ENCODE peak calls at places on chromosomes 4 and X, in four cellular contexts. One of them, this sample, is unnamed. For H3K27me3, the result is how much of the 10 kb centered on the place peaks cover.

GRCh38 chr4:97366661-97367060 is 776.6 kb downstream of the STPG2 start:
- DNase-seq in transverse colon: no peak
- DNase-seq in fibroblast of lung: peak
- DNase-seq in Panc1: no peak
- DNase-seq in this sample: no peak

GRCh38 chr4:14916554-14917304 is 85.6 kb upstream of the CPEB2 start:
- DNase-seq in Panc1: peak
- DNase-seq in transverse colon: no peak
- DNase-seq in fibroblast of lung: peak
- DNase-seq in this sample: peak

GRCh38 chr4:123170843-123171242 is 225.8 kb upstream of the SPRY1 start:
- DNase-seq in Panc1: no peak
- DNase-seq in transverse colon: no peak
- DNase-seq in fibroblast of lung: peak
- DNase-seq in this sample: no peak

GRCh38 chr4:40316782-40317635 is 18.1 kb upstream of the CHRNA9 start:
- DNase-seq in fibroblast of lung: peak
- DNase-seq in transverse colon: peak
- DNase-seq in Panc1: peak
- DNase-seq in this sample: peak

GRCh38 chrX:45771560-45772340 is 571.1 kb upstream of the DIPK2B start:
- DNase-seq in fibroblast of lung: peak
- DNase-seq in Panc1: no peak
- DNase-seq in transverse colon: peak
- DNase-seq in this sample: peak

GRCh38 chrX:131778269-131779218 is 234.7 kb downstream of the OR13H1 start:
- DNase-seq in fibroblast of lung: peak
- DNase-seq in Panc1: no peak
- DNase-seq in transverse colon: peak
- DNase-seq in this sample: no peak

GRCh38 chrX:22376369-22376768 is 103.7 kb downstream of the CBLL2 start:
- DNase-seq in Panc1: no peak
- DNase-seq in fibroblast of lung: no peak
- DNase-seq in transverse colon: no peak
- DNase-seq in this sample: no peak

GRCh38 chrX:15789979-15790765 is at the start of gene ZRSR2:
- DNase-seq in fibroblast of lung: peak
- DNase-seq in transverse colon: peak
- DNase-seq in Panc1: peak
- DNase-seq in this sample: no peak

GRCh38 chrX:136395271-136395670 is 92.5 kb upstream of the BRS3 start:
- DNase-seq in Panc1: no peak
- DNase-seq in transverse colon: no peak
- DNase-seq in fibroblast of lung: no peak
- DNase-seq in this sample: no peak

GRCh38 chrX:107465932-107466620 is 16.6 kb downstream of the FRMPD3 start:
- DNase-seq in fibroblast of lung: no peak
- DNase-seq in Panc1: no peak
- DNase-seq in transverse colon: no peak
- DNase-seq in this sample: no peak
- H3K27me3 ChIP-seq in fibroblast of lung: under half
- H3K27me3 ChIP-seq in Panc1: under half
- H3K27me3 ChIP-seq in transverse colon: under half
- H3K27me3 ChIP-seq in this sample: under half

GRCh38 chr4:3736806-3737205 is 29.4 kb upstream of the ADRA2C start:
- DNase-seq in transverse colon: no peak
- DNase-seq in fibroblast of lung: no peak
- DNase-seq in Panc1: no peak
- DNase-seq in this sample: no peak
- H3K27me3 ChIP-seq in transverse colon: under half
- H3K27me3 ChIP-seq in fibroblast of lung: under half
- H3K27me3 ChIP-seq in Panc1: under half
- H3K27me3 ChIP-seq in this sample: under half

DNA sequence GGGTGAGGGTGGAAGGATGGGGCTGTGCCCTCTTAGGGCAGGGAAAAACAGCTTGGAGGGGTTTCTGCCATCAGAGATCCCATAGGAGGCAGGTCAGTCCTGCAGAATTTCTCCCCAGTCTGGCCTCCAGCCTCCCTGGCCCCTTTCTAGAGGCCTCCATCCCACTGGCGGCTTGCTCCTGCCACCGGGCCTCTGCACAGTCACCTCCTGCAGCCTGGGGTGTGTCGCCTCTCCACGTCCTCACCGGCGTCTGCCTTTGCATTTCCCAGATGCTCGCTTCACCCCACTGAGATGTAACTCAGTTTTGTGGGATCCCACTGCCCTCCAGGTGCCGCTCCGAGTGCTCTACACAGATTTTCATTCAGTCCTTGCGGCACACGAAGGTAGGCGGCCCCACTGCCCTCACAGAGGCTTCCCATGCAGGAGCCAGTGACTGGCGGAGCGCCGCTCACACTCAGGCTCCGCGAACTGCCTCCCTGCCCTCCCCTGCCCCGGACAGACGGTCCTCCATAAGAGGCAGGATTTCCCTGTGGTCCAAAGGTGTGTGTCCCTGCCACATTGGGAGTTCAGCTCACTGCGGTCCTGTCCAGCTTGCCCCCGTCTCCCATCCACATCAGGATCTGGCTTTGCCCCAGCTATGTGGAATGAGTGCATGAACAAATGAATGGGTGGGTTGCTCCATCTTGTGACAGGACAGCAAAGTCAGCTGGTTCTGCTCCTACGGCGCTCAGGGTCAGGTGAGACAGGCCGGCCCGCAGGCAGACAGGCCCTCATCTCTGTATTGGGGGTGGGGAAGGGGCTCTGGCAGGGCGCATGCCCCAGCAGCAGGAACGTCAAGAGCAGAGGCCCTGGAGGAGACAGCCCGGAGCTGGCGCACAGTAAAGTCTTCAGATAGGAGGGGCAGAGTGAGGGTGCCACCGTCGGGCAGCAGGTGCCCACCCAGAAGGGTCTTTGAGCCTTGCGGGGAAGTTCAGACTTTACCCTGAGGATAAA is 2.7 kb upstream of the TMEM271 start:
- DNase-seq in fibroblast of lung: no peak
- DNase-seq in Panc1: no peak
- DNase-seq in transverse colon: no peak
- DNase-seq in this sample: no peak
- H3K27me3 ChIP-seq in fibroblast of lung: under half
- H3K27me3 ChIP-seq in Panc1: under half
- H3K27me3 ChIP-seq in transverse colon: half or more
- H3K27me3 ChIP-seq in this sample: under half

GRCh38 chr4:155761047-155761446 is 2.2 kb downstream of the GUCY1B1 start:
- DNase-seq in transverse colon: no peak
- DNase-seq in fibroblast of lung: no peak
- DNase-seq in Panc1: no peak
- DNase-seq in this sample: no peak
- H3K27me3 ChIP-seq in transverse colon: under half
- H3K27me3 ChIP-seq in fibroblast of lung: under half
- H3K27me3 ChIP-seq in Panc1: under half
- H3K27me3 ChIP-seq in this sample: under half

DNA sequence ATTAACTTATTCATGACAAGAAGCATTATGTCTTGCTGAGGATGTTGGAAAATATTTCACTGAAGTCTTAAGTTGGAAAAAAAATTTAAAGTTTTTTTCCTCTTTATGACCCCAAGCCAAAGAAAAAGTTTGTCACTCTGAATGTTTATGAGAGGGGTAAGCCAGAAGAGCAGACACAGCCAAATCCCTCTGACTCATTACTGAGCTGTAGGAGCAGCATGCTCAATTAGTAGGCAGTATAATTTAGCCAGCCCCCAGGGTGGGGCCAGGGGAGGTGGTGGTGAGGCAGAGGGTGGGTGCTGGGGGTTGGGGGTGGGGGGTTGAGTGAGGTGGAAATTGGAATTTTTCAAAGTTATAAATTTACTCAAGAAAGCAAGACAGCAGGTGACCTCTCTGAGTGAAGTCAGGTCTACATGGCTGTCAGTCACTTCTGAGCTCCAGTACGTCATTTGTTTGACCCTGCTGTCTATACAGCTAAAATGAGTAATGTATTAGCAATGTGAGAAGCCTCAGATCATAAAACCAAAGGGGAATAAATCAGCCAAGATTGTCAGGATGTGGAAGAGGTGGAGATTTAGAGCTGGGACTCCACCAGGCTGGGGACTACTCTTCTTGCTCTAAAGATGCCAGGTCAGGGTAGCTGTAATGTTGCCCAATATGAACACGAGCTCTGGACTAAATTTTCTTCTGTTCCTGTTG is 98.8 kb upstream of the NDP start:
- DNase-seq in fibroblast of lung: peak
- DNase-seq in transverse colon: no peak
- DNase-seq in Panc1: no peak
- DNase-seq in this sample: no peak
- H3K27me3 ChIP-seq in fibroblast of lung: under half
- H3K27me3 ChIP-seq in transverse colon: under half
- H3K27me3 ChIP-seq in Panc1: under half
- H3K27me3 ChIP-seq in this sample: under half

GRCh38 chr4:6410664-6411063 is 61.8 kb downstream of the PPP2R2C start:
- DNase-seq in transverse colon: no peak
- DNase-seq in Panc1: no peak
- DNase-seq in fibroblast of lung: no peak
- DNase-seq in this sample: no peak

GRCh38 chr4:6409381-6409780 is 63.0 kb downstream of the PPP2R2C start:
- DNase-seq in Panc1: no peak
- DNase-seq in transverse colon: no peak
- DNase-seq in fibroblast of lung: no peak
- DNase-seq in this sample: no peak

GRCh38 chr4:6410078-6410477 is 62.3 kb downstream of the PPP2R2C start:
- DNase-seq in fibroblast of lung: no peak
- DNase-seq in Panc1: no peak
- DNase-seq in transverse colon: no peak
- DNase-seq in this sample: no peak

GRCh38 chr4:6405417-6405747 is 67.0 kb downstream of the PPP2R2C start:
- DNase-seq in transverse colon: no peak
- DNase-seq in Panc1: no peak
- DNase-seq in fibroblast of lung: no peak
- DNase-seq in this sample: no peak

GRCh38 chr4:6408263-6408662 is 64.2 kb downstream of the PPP2R2C start:
- DNase-seq in Panc1: no peak
- DNase-seq in fibroblast of lung: no peak
- DNase-seq in transverse colon: no peak
- DNase-seq in this sample: no peak
- H3K27me3 ChIP-seq in Panc1: under half
- H3K27me3 ChIP-seq in fibroblast of lung: under half
- H3K27me3 ChIP-seq in transverse colon: under half
- H3K27me3 ChIP-seq in this sample: under half

This sample was measured in AG04450.